ENCODE peak calls at places on chromosomes 6 and 20, in eight cellular contexts. D is endothelial cell of umbilical vein; X is effector memory CD4-positive, alpha-beta T cell; T is ascending aorta; Q is CD4-positive, alpha-beta memory T cell; V is left lung; E is pancreas; Y is naive thymus-derived CD4-positive, alpha-beta T cell. R is an unnamed sample.

GRCh38 chr6:27940766-27941165 is 16.3 kb upstream of the OR2B6 start:
- DNase-seq in D (no peak), X (no peak), T (no peak), Q (no peak), V (no peak), E (no peak), Y (no peak), R (peak)

GRCh38 chr6:56995347-56995746 is 40.4 kb downstream of the BEND6 start:
- DNase-seq in D (no peak), X (no peak), T (no peak), Q (no peak), V (no peak), E (no peak), Y (no peak), R (no peak)

GRCh38 chr6:147287869-147288271 is 83.7 kb downstream of the STXBP5 start:
- DNase-seq in D (peak), X (no peak), T (no peak), Q (no peak), V (no peak), E (peak), Y (no peak), R (peak)

GRCh38 chr6:163336961-163337360 is 77.6 kb upstream of the QKI start:
- DNase-seq in D (no peak), X (no peak), T (no peak), Q (no peak), V (no peak), E (no peak), Y (no peak), R (no peak)

GRCh38 chr20:2865630-2866029 is 7.7 kb upstream of the PTPRA start:
- DNase-seq in D (no peak), X (no peak), T (no peak), Q (no peak), V (no peak), E (no peak), Y (peak), R (no peak)

GRCh38 chr6:28212510-28213212 is 12.4 kb upstream of the ZSCAN9 start:
- DNase-seq in D (peak), X (no peak), T (no peak), Q (no peak), V (peak), E (peak), Y (no peak), R (peak)

GRCh38 chr6:13120483-13121482 is 207.6 kb downstream of the TBC1D7 start:
- DNase-seq in D (no peak), X (no peak), T (no peak), Q (no peak), V (no peak), E (peak), Y (no peak), R (no peak)

GRCh38 chr6:8238772-8239683 is 136.7 kb upstream of the EEF1E1 start:
- DNase-seq in D (no peak), X (no peak), T (no peak), Q (no peak), V (no peak), E (no peak), Y (no peak), R (no peak)

GRCh38 chr6:111114484-111114883 is 27.2 kb downstream of the SLC16A10 start:
- DNase-seq in D (no peak), X (no peak), T (no peak), Q (peak), V (no peak), E (no peak), Y (peak), R (no peak)

GRCh38 chr20:20683481-20683880 is 29.0 kb downstream of the RALGAPA2 start:
- DNase-seq in D (no peak), X (no peak), T (no peak), Q (no peak), V (no peak), E (no peak), Y (no peak), R (no peak)

GRCh38 chr6:146981981-146982380 is 222.2 kb upstream of the STXBP5 start:
- DNase-seq in D (no peak), X (no peak), T (no peak), Q (no peak), V (no peak), E (no peak), Y (no peak), R (no peak)

GRCh38 chr6:130293800-130294199 is 71.0 kb upstream of the SAMD3 start:
- DNase-seq in D (peak), X (no peak), T (no peak), Q (peak), V (no peak), E (no peak), Y (peak), R (peak)

GRCh38 chr6:105359419-105360366 is 43.2 kb downstream of the PREP start:
- DNase-seq in D (peak), X (no peak), T (no peak), Q (no peak), V (no peak), E (no peak), Y (no peak), R (peak)

GRCh38 chr6:30548375-30548774 is 7.9 kb downstream of the GNL1 start:
- DNase-seq in D (no peak), X (no peak), T (no peak), Q (no peak), V (no peak), E (no peak), Y (no peak), R (no peak)

GRCh38 chr6:126963077-126963809 is 155.2 kb upstream of the RSPO3 start:
- DNase-seq in D (no peak), X (no peak), T (no peak), Q (no peak), V (no peak), E (no peak), Y (no peak), R (no peak)

GRCh38 chr6:22980446-22980845 is 411.1 kb downstream of the HDGFL1 start:
- DNase-seq in D (no peak), X (no peak), T (no peak), Q (no peak), V (no peak), E (no peak), Y (no peak), R (peak)

GRCh38 chr6:130761286-130761685 is 65.9 kb upstream of the SMLR1 start:
- DNase-seq in D (no peak), X (no peak), T (no peak), Q (no peak), V (no peak), E (no peak), Y (no peak), R (no peak)

GRCh38 chr6:32945106-32945761 is 4.4 kb upstream of the HLA-DMB start:
- DNase-seq in D (no peak), X (no peak), T (no peak), Q (no peak), V (no peak), E (no peak), Y (no peak), R (no peak)

GRCh38 chr6:75368151-75368779 is 83.7 kb upstream of the TMEM30A start:
- DNase-seq in D (peak), X (no peak), T (no peak), Q (no peak), V (peak), E (no peak), Y (no peak), R (no peak)

GRCh38 chr6:47438481-47439347 is 38.9 kb upstream of the CD2AP start:
- DNase-seq in D (no peak), X (no peak), T (peak), Q (no peak), V (peak), E (no peak), Y (no peak), R (no peak)

GRCh38 chr6:139313229-139313628 is 21.4 kb upstream of the TXLNB start:
- DNase-seq in D (no peak), X (no peak), T (no peak), Q (no peak), V (no peak), E (no peak), Y (no peak), R (no peak)

GRCh38 chr6:72946766-72947165 is 278.5 kb downstream of the KHDC1L start:
- DNase-seq in D (no peak), X (no peak), T (no peak), Q (no peak), V (no peak), E (no peak), Y (no peak), R (peak)

GRCh38 chr6:43125555-43125954 is 45.5 kb upstream of the SRF start:
- DNase-seq in D (no peak), X (no peak), T (no peak), Q (no peak), V (no peak), E (no peak), Y (no peak), R (peak)

GRCh38 chr6:149586149-149586548 is 20.0 kb downstream of the GINM1 start:
- DNase-seq in D (no peak), X (no peak), T (no peak), Q (no peak), V (no peak), E (no peak), Y (no peak), R (no peak)

GRCh38 chr6:5728726-5729434 is 277.8 kb downstream of the NRN1 start:
- DNase-seq in D (peak), X (no peak), T (no peak), Q (no peak), V (peak), E (no peak), Y (no peak), R (no peak)

GRCh38 chr6:13733178-13733851 is 21.7 kb upstream of the RANBP9 start:
- DNase-seq in D (no peak), X (no peak), T (no peak), Q (no peak), V (peak), E (peak), Y (no peak), R (peak)

GRCh38 chr6:25872804-25873203 is 1.2 kb downstream of the SLC17A3 start:
- DNase-seq in D (no peak), X (peak), T (no peak), Q (peak), V (no peak), E (no peak), Y (no peak), R (no peak)

GRCh38 chr20:8176276-8176675 is 44.2 kb downstream of the PLCB1 start:
- DNase-seq in D (no peak), X (no peak), T (no peak), Q (no peak), V (no peak), E (no peak), Y (no peak), R (no peak)

GRCh38 chr6:161301338-161301737 is 27.5 kb upstream of the AGPAT4 start:
- DNase-seq in D (no peak), X (no peak), T (no peak), Q (no peak), V (peak), E (no peak), Y (no peak), R (peak)

GRCh38 chr6:162184465-162184864 is 543.1 kb downstream of the PRKN start:
- DNase-seq in D (peak), X (no peak), T (no peak), Q (no peak), V (no peak), E (no peak), Y (no peak), R (peak)

GRCh38 chr6:85574932-85575598 is 18.6 kb downstream of the SNX14 start:
- DNase-seq in D (peak), X (no peak), T (no peak), Q (no peak), V (no peak), E (no peak), Y (no peak), R (peak)

GRCh38 chr6:5855787-5856186 is 150.9 kb downstream of the NRN1 start:
- DNase-seq in D (no peak), X (no peak), T (no peak), Q (no peak), V (no peak), E (no peak), Y (no peak), R (no peak)

GRCh38 chr20:53960586-53961386 is 109.6 kb downstream of the BCAS1 start:
- DNase-seq in D (no peak), X (no peak), T (no peak), Q (no peak), V (no peak), E (no peak), Y (no peak), R (no peak)

GRCh38 chr6:146526192-146526591 is 17.4 kb upstream of the RAB32 start:
- DNase-seq in D (peak), X (no peak), T (no peak), Q (no peak), V (no peak), E (no peak), Y (no peak), R (peak)

GRCh38 chr6:161347988-161348627 is 74.2 kb upstream of the AGPAT4 start:
- DNase-seq in D (no peak), X (no peak), T (no peak), Q (no peak), V (no peak), E (no peak), Y (no peak), R (no peak)

GRCh38 chr6:158571826-158572652 is 12.1 kb downstream of the TMEM181 start:
- DNase-seq in D (no peak), X (no peak), T (no peak), Q (no peak), V (peak), E (peak), Y (no peak), R (no peak)

GRCh38 chr6:168333039-168333438 is 13.5 kb upstream of the DACT2 start:
- DNase-seq in D (no peak), X (no peak), T (no peak), Q (no peak), V (no peak), E (no peak), Y (no peak), R (no peak)

GRCh38 chr6:115830895-115831294 is 229.8 kb downstream of the FRK start:
- DNase-seq in D (no peak), X (no peak), T (no peak), Q (no peak), V (no peak), E (no peak), Y (no peak), R (peak)

GRCh38 chr6:170295519-170296422 is 4.9 kb upstream of the DLL1 start:
- DNase-seq in D (peak), X (no peak), T (no peak), Q (peak), V (no peak), E (peak), Y (no peak), R (no peak)

GRCh38 chr6:49430187-49430586 is 32.9 kb downstream of the MMUT start:
- DNase-seq in D (no peak), X (no peak), T (no peak), Q (no peak), V (no peak), E (no peak), Y (no peak), R (peak)

DNA sequence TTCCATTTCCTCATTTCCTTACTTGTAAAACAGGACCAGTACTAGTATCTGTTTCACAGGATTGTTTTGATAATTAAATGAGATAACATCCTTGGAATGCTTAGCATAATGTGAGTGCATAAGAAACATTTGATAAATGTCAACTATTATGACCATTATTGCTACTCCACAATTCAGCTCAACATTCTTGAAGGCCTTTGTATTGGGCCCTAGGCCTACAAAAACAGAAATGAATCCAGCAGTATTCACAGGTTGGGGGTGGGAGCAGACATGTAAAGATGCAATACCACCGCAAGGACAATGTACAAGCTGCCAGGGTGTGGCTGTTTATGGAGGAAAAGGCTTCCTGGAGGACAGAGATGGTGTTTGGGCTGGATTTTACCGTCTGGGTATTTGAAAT is 57.2 kb upstream of the EPB41L1 start:
- DNase-seq in D (peak), X (no peak), T (no peak), Q (no peak), V (no peak), E (no peak), Y (no peak), R (peak)
- H3K27ac ChIP-seq in D (no peak), X (no peak), T (peak), Q (no peak), V (peak), E (peak), Y (no peak), R (no peak)

GRCh38 chr6:94045473-94045872 is 626.1 kb upstream of the EPHA7 start:
- DNase-seq in D (no peak), X (no peak), T (no peak), Q (no peak), V (no peak), E (no peak), Y (no peak), R (no peak)
- H3K4me3 ChIP-seq in D (no peak), X (no peak), T (no peak), Q (no peak), V (no peak), E (no peak), Y (no peak), R (no peak)

GRCh38 chr6:2843138-2843740 is 1.6 kb upstream of the SERPINB1 start:
- DNase-seq in D (no peak), X (no peak), T (no peak), Q (no peak), V (no peak), E (no peak), Y (no peak), R (no peak)

GRCh38 chr6:2841264-2842138 is at the start of gene SERPINB1:
- DNase-seq in D (peak), X (peak), T (peak), Q (peak), V (peak), E (peak), Y (peak), R (peak)

GRCh38 chr6:2840794-2841061 is 935 bp downstream of the SERPINB1 start:
- DNase-seq in D (no peak), X (no peak), T (no peak), Q (no peak), V (no peak), E (peak), Y (no peak), R (no peak)

GRCh38 chr6:2839982-2840793 is 1.5 kb downstream of the SERPINB1 start:
- DNase-seq in D (no peak), X (no peak), T (no peak), Q (no peak), V (no peak), E (no peak), Y (no peak), R (no peak)

GRCh38 chr6:2842139-2842552 is 483 bp upstream of the SERPINB1 start:
- DNase-seq in D (no peak), X (no peak), T (no peak), Q (no peak), V (no peak), E (no peak), Y (no peak), R (no peak)
- H3K27ac ChIP-seq in D (peak), X (peak), T (peak), Q (peak), V (peak), E (peak), Y (peak), R (peak)

GRCh38 chr20:62356948-62357667 is 10.0 kb downstream of the LAMA5 start:
- DNase-seq in D (peak), X (no peak), T (no peak), Q (no peak), V (no peak), E (peak), Y (no peak), R (peak)
- H3K4me3 ChIP-seq in D (no peak), X (no peak), T (peak), Q (no peak), V (no peak), E (no peak), Y (no peak), R (no peak)

DNA sequence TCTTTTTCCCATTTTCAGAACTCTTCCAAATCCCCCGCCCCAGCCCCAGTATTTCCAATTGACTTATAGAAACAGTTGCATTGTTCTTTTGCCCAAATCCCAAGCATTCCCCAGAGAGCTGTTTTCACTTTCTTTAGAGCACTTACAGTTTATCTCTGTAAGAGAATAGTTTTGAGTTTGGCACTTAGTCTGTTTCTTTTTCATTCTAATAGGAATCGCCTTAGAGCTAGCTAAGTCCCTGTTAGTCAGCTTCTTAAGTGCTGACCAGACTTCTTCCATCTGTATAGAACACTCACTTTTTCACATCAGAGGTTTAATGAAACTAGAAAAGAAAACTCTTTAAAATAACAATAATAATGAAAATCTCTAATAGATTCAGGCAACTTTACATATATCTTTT is 374.3 kb upstream of the FLRT3 start:
- DNase-seq in D (no peak), X (no peak), T (no peak), Q (no peak), V (no peak), E (no peak), Y (no peak), R (no peak)
- H3K27ac ChIP-seq in D (no peak), X (no peak), T (no peak), Q (no peak), V (no peak), E (no peak), Y (no peak), R (no peak)

GRCh38 chr6:31614674-31615578 is at the start of gene AIF1:
- DNase-seq in D (no peak), X (no peak), T (no peak), Q (no peak), V (peak), E (no peak), Y (no peak), R (no peak)
- H3K4me3 ChIP-seq in D (no peak), X (no peak), T (no peak), Q (no peak), V (no peak), E (no peak), Y (peak), R (no peak)

DNA sequence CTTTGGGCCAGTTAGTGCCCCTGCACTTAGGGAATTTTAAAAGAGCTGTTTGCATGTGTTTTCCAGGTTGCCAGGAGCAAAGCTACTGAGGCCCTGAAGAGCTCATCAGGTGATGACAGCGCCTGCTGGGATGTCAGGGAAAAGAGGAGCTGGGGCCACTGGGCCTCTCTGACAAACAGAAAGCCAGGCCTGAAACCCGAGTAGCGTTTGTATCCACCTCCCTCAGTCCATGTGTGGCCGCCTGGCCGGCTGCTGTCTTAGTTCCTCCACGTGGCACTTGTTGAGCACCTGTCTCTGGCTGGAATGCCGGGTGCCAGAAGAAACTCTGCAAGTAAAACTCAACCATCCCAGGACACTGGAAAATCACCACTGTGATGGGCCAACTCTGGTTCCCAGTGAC is 601.2 kb downstream of the CDH26 start:
- DNase-seq in D (no peak), X (no peak), T (no peak), Q (no peak), V (no peak), E (no peak), Y (no peak), R (no peak)
- H3K27ac ChIP-seq in D (no peak), X (no peak), T (no peak), Q (no peak), V (no peak), E (no peak), Y (no peak), R (no peak)

GRCh38 chr20:44810061-44810390 is 320 bp downstream of the RIMS4 start:
- DNase-seq in D (no peak), X (no peak), T (no peak), Q (no peak), V (no peak), E (no peak), Y (no peak), R (no peak)
- H3K4me3 ChIP-seq in D (no peak), X (no peak), T (peak), Q (no peak), V (no peak), E (peak), Y (no peak), R (no peak)

GRCh38 chr20:41031243-41031619 is 2.6 kb downstream of the TOP1 start:
- DNase-seq in D (no peak), X (no peak), T (no peak), Q (no peak), V (no peak), E (no peak), Y (no peak), R (no peak)
- H3K27ac ChIP-seq in D (no peak), X (no peak), T (peak), Q (no peak), V (no peak), E (no peak), Y (no peak), R (no peak)

R was measured in brain microvascular endothelial cell.